ENCODE peak calls at places on chromosomes 13 and 19, in seven cellular contexts. One of them, this sample, is unnamed. For H3K4me1, the result is how much of the 10 kb centered on the place peaks cover.

GRCh38 chr19:9498183-9498902 is at the start of gene ZNF560:
- DNase-seq in aorta: no peak
- DNase-seq in mesenchymal stem cell: no peak
- DNase-seq in thoracic aorta: no peak
- DNase-seq in CD4-positive, alpha-beta memory T cell: no peak
- DNase-seq in ovary: no peak
- DNase-seq in neural progenitor cell: no peak
- DNase-seq in this sample: no peak

GRCh38 chr13:54029226-54029625 is 1000.6 kb downstream of the OLFM4 start:
- DNase-seq in aorta: no peak
- DNase-seq in mesenchymal stem cell: peak
- DNase-seq in thoracic aorta: no peak
- DNase-seq in CD4-positive, alpha-beta memory T cell: no peak
- DNase-seq in ovary: no peak
- DNase-seq in neural progenitor cell: no peak
- DNase-seq in this sample: no peak

GRCh38 chr19:58385313-58386165 is 1.5 kb upstream of the RPS5 start:
- DNase-seq in aorta: no peak
- DNase-seq in mesenchymal stem cell: no peak
- DNase-seq in thoracic aorta: no peak
- DNase-seq in CD4-positive, alpha-beta memory T cell: no peak
- DNase-seq in ovary: no peak
- DNase-seq in neural progenitor cell: no peak
- DNase-seq in this sample: no peak

GRCh38 chr13:113022391-113023216 is 53.6 kb downstream of the MCF2L start:
- DNase-seq in aorta: peak
- DNase-seq in mesenchymal stem cell: peak
- DNase-seq in thoracic aorta: no peak
- DNase-seq in CD4-positive, alpha-beta memory T cell: no peak
- DNase-seq in ovary: no peak
- DNase-seq in neural progenitor cell: peak
- DNase-seq in this sample: no peak

GRCh38 chr19:9641810-9642209 is 20.8 kb upstream of the ZNF561 start:
- DNase-seq in aorta: no peak
- DNase-seq in mesenchymal stem cell: no peak
- DNase-seq in thoracic aorta: no peak
- DNase-seq in CD4-positive, alpha-beta memory T cell: no peak
- DNase-seq in ovary: no peak
- DNase-seq in neural progenitor cell: no peak
- DNase-seq in this sample: no peak

GRCh38 chr13:113297370-113297871 is 382 bp downstream of the LAMP1 start:
- DNase-seq in aorta: peak
- DNase-seq in mesenchymal stem cell: peak
- DNase-seq in thoracic aorta: no peak
- DNase-seq in CD4-positive, alpha-beta memory T cell: peak
- DNase-seq in ovary: no peak
- DNase-seq in neural progenitor cell: no peak
- DNase-seq in this sample: peak

GRCh38 chr19:35775298-35776101 is at the start of gene ARHGAP33:
- DNase-seq in aorta: peak
- DNase-seq in mesenchymal stem cell: peak
- DNase-seq in thoracic aorta: peak
- DNase-seq in CD4-positive, alpha-beta memory T cell: peak
- DNase-seq in ovary: peak
- DNase-seq in neural progenitor cell: peak
- DNase-seq in this sample: peak

GRCh38 chr19:12750851-12751250 is 740 bp upstream of the BEST2 start:
- DNase-seq in aorta: no peak
- DNase-seq in mesenchymal stem cell: no peak
- DNase-seq in thoracic aorta: no peak
- DNase-seq in CD4-positive, alpha-beta memory T cell: no peak
- DNase-seq in ovary: no peak
- DNase-seq in neural progenitor cell: no peak
- DNase-seq in this sample: no peak

GRCh38 chr13:106680796-106681482 is 113.0 kb upstream of the ARGLU1 start:
- DNase-seq in aorta: no peak
- DNase-seq in mesenchymal stem cell: no peak
- DNase-seq in thoracic aorta: no peak
- DNase-seq in CD4-positive, alpha-beta memory T cell: no peak
- DNase-seq in ovary: no peak
- DNase-seq in neural progenitor cell: peak
- DNase-seq in this sample: no peak

GRCh38 chr19:7962644-7963268 is 19.3 kb upstream of the TIMM44 start:
- DNase-seq in aorta: no peak
- DNase-seq in mesenchymal stem cell: no peak
- DNase-seq in thoracic aorta: no peak
- DNase-seq in CD4-positive, alpha-beta memory T cell: no peak
- DNase-seq in ovary: no peak
- DNase-seq in neural progenitor cell: no peak
- DNase-seq in this sample: no peak

GRCh38 chr13:93724187-93724586 is 497.6 kb downstream of the GPC6 start:
- DNase-seq in aorta: no peak
- DNase-seq in mesenchymal stem cell: no peak
- DNase-seq in thoracic aorta: no peak
- DNase-seq in CD4-positive, alpha-beta memory T cell: no peak
- DNase-seq in ovary: no peak
- DNase-seq in neural progenitor cell: no peak
- DNase-seq in this sample: no peak

GRCh38 chr19:41861098-41861768 is 1.2 kb downstream of the RPS19 start:
- DNase-seq in aorta: no peak
- DNase-seq in mesenchymal stem cell: no peak
- DNase-seq in thoracic aorta: no peak
- DNase-seq in CD4-positive, alpha-beta memory T cell: no peak
- DNase-seq in ovary: no peak
- DNase-seq in neural progenitor cell: no peak
- DNase-seq in this sample: no peak
- H3K4me1 ChIP-seq in aorta: under half
- H3K4me1 ChIP-seq in mesenchymal stem cell: under half
- H3K4me1 ChIP-seq in thoracic aorta: under half
- H3K4me1 ChIP-seq in CD4-positive, alpha-beta memory T cell: half or more
- H3K4me1 ChIP-seq in ovary: under half
- H3K4me1 ChIP-seq in neural progenitor cell: under half
- H3K4me1 ChIP-seq in this sample: half or more

GRCh38 chr13:28338742-28339141 is 156.2 kb downstream of the FLT1 start:
- DNase-seq in aorta: no peak
- DNase-seq in mesenchymal stem cell: no peak
- DNase-seq in thoracic aorta: no peak
- DNase-seq in CD4-positive, alpha-beta memory T cell: no peak
- DNase-seq in ovary: no peak
- DNase-seq in neural progenitor cell: no peak
- DNase-seq in this sample: no peak

GRCh38 chr13:28338202-28338601 is 156.7 kb downstream of the FLT1 start:
- DNase-seq in aorta: no peak
- DNase-seq in mesenchymal stem cell: peak
- DNase-seq in thoracic aorta: no peak
- DNase-seq in CD4-positive, alpha-beta memory T cell: no peak
- DNase-seq in ovary: no peak
- DNase-seq in neural progenitor cell: no peak
- DNase-seq in this sample: no peak

GRCh38 chr13:28337196-28338045 is 157.5 kb downstream of the FLT1 start:
- DNase-seq in aorta: no peak
- DNase-seq in mesenchymal stem cell: peak
- DNase-seq in thoracic aorta: no peak
- DNase-seq in CD4-positive, alpha-beta memory T cell: no peak
- DNase-seq in ovary: no peak
- DNase-seq in neural progenitor cell: no peak
- DNase-seq in this sample: no peak

GRCh38 chr13:28333204-28333900 is 161.6 kb downstream of the FLT1 start:
- DNase-seq in aorta: no peak
- DNase-seq in mesenchymal stem cell: no peak
- DNase-seq in thoracic aorta: no peak
- DNase-seq in CD4-positive, alpha-beta memory T cell: no peak
- DNase-seq in ovary: no peak
- DNase-seq in neural progenitor cell: no peak
- DNase-seq in this sample: no peak

GRCh38 chr13:28336193-28336657 is 158.7 kb downstream of the FLT1 start:
- DNase-seq in aorta: no peak
- DNase-seq in mesenchymal stem cell: no peak
- DNase-seq in thoracic aorta: no peak
- DNase-seq in CD4-positive, alpha-beta memory T cell: no peak
- DNase-seq in ovary: no peak
- DNase-seq in neural progenitor cell: no peak
- DNase-seq in this sample: no peak
- H3K27ac ChIP-seq in aorta: no peak
- H3K27ac ChIP-seq in mesenchymal stem cell: no peak
- H3K27ac ChIP-seq in thoracic aorta: no peak
- H3K27ac ChIP-seq in CD4-positive, alpha-beta memory T cell: no peak
- H3K27ac ChIP-seq in ovary: no peak
- H3K27ac ChIP-seq in neural progenitor cell: no peak
- H3K27ac ChIP-seq in this sample: no peak

DNA sequence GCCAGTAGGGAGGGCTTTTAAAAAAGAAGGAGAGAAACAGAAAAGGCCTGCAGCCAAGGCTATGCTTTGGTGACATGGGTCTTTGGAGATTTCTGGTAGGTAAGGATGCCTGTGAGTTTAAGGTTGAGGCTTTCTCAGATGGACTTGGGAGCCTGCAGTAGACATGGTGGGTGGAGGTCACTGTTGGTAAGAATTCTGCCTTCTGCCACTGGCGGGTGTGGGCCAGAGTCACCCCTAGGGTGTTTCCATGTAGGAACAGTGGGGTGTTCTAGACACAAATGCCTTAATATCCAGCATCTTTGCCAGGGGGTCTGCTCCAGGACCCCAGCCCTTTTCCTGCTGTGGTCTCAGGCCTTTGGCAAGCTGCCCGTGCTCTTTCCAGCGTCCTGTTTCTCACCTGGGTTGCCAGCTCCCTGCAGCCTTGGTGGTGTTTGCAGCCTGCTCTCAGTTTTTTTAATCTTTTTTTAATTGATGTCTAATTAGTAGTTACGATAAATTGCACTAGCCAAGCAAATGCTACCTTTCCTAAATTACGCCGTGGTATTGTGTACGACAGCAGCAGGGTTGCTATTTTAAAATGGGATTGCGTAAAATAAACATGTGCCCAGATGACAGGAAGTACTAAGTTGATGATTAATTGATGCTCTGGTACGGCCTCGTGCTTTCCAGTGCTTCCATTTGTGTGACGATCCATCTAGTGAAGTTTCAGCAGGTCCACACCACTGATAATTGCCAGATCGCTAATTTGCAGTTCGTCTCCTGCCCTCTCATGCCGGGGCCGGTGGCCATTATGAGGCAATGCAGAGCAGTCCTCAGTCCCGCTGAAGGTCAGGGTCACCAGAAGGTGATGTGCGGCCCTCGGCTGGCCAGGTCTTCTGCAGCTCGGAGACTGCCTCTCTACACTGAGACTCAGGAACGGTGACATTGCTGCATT is 35.3 kb upstream of the NPAS1 start:
- DNase-seq in aorta: peak
- DNase-seq in mesenchymal stem cell: peak
- DNase-seq in thoracic aorta: no peak
- DNase-seq in CD4-positive, alpha-beta memory T cell: no peak
- DNase-seq in ovary: no peak
- DNase-seq in neural progenitor cell: no peak
- DNase-seq in this sample: no peak
- H3K4me1 ChIP-seq in aorta: under half
- H3K4me1 ChIP-seq in mesenchymal stem cell: under half
- H3K4me1 ChIP-seq in thoracic aorta: under half
- H3K4me1 ChIP-seq in CD4-positive, alpha-beta memory T cell: under half
- H3K4me1 ChIP-seq in ovary: under half
- H3K4me1 ChIP-seq in neural progenitor cell: under half
- H3K4me1 ChIP-seq in this sample: under half

GRCh38 chr13:46031581-46032263 is 20.8 kb downstream of the ZC3H13 start:
- DNase-seq in aorta: no peak
- DNase-seq in mesenchymal stem cell: no peak
- DNase-seq in thoracic aorta: no peak
- DNase-seq in CD4-positive, alpha-beta memory T cell: no peak
- DNase-seq in ovary: no peak
- DNase-seq in neural progenitor cell: no peak
- DNase-seq in this sample: no peak
- H3K27ac ChIP-seq in aorta: no peak
- H3K27ac ChIP-seq in mesenchymal stem cell: no peak
- H3K27ac ChIP-seq in thoracic aorta: no peak
- H3K27ac ChIP-seq in CD4-positive, alpha-beta memory T cell: no peak
- H3K27ac ChIP-seq in ovary: no peak
- H3K27ac ChIP-seq in neural progenitor cell: no peak
- H3K27ac ChIP-seq in this sample: no peak

GRCh38 chr19:3252650-3253049 is 28.2 kb downstream of the CELF5 start:
- DNase-seq in aorta: no peak
- DNase-seq in mesenchymal stem cell: no peak
- DNase-seq in thoracic aorta: no peak
- DNase-seq in CD4-positive, alpha-beta memory T cell: no peak
- DNase-seq in ovary: no peak
- DNase-seq in neural progenitor cell: no peak
- DNase-seq in this sample: no peak

GRCh38 chr19:3253270-3253669 is 28.8 kb downstream of the CELF5 start:
- DNase-seq in aorta: no peak
- DNase-seq in mesenchymal stem cell: no peak
- DNase-seq in thoracic aorta: no peak
- DNase-seq in CD4-positive, alpha-beta memory T cell: no peak
- DNase-seq in ovary: no peak
- DNase-seq in neural progenitor cell: no peak
- DNase-seq in this sample: no peak

GRCh38 chr19:3254520-3254919 is 30.1 kb downstream of the CELF5 start:
- DNase-seq in aorta: no peak
- DNase-seq in mesenchymal stem cell: no peak
- DNase-seq in thoracic aorta: no peak
- DNase-seq in CD4-positive, alpha-beta memory T cell: no peak
- DNase-seq in ovary: no peak
- DNase-seq in neural progenitor cell: no peak
- DNase-seq in this sample: no peak

GRCh38 chr19:3262362-3262761 is 37.9 kb downstream of the CELF5 start:
- DNase-seq in aorta: no peak
- DNase-seq in mesenchymal stem cell: no peak
- DNase-seq in thoracic aorta: no peak
- DNase-seq in CD4-positive, alpha-beta memory T cell: no peak
- DNase-seq in ovary: no peak
- DNase-seq in neural progenitor cell: no peak
- DNase-seq in this sample: no peak

DNA sequence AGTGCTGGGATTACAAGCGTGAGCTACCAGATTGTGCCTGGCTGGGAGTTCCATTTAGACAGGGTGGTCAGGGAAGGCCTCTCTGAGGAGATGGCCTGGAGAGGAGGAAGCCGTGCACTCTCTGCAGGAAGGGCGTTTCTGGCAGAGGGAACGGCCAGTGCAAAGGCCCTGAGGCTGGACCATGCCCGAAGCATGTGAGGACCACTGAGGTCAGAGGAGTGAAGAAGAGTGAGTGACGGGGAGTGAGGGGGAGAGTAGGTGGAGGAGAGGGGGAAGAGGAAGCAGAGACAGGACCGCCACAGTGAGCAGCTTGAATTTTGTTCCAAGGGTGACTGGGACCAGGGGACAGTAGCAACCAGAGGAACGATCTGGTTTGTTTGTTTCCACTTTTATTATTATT is 32.6 kb downstream of the CELF5 start:
- DNase-seq in aorta: no peak
- DNase-seq in mesenchymal stem cell: no peak
- DNase-seq in thoracic aorta: no peak
- DNase-seq in CD4-positive, alpha-beta memory T cell: no peak
- DNase-seq in ovary: no peak
- DNase-seq in neural progenitor cell: no peak
- DNase-seq in this sample: no peak
- H3K4me1 ChIP-seq in aorta: under half
- H3K4me1 ChIP-seq in mesenchymal stem cell: under half
- H3K4me1 ChIP-seq in thoracic aorta: under half
- H3K4me1 ChIP-seq in CD4-positive, alpha-beta memory T cell: under half
- H3K4me1 ChIP-seq in ovary: under half
- H3K4me1 ChIP-seq in neural progenitor cell: under half
- H3K4me1 ChIP-seq in this sample: under half

DNA sequence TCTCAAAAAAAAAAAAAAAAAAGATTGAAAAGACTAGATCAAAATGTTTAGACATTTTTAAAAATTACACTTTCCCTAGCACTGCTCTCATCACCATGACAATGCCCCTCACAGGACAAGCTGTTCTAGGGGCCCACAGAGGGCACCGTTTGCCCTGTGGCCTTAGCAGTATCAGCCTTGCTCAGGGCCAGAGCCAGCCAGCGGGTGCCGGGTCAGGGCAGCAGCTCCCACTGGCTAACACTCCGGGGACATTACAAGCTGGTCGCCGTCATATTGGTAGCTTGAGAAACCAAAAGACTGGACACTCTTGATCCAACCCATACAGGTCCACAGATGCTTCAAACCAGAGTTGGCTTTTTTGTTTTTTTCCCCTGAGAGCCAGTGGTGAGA is 18.0 kb downstream of the CAPN12 start:
- DNase-seq in aorta: no peak
- DNase-seq in mesenchymal stem cell: no peak
- DNase-seq in thoracic aorta: no peak
- DNase-seq in CD4-positive, alpha-beta memory T cell: no peak
- DNase-seq in ovary: no peak
- DNase-seq in neural progenitor cell: no peak
- DNase-seq in this sample: no peak
- H3K27ac ChIP-seq in aorta: peak
- H3K27ac ChIP-seq in mesenchymal stem cell: peak
- H3K27ac ChIP-seq in thoracic aorta: peak
- H3K27ac ChIP-seq in CD4-positive, alpha-beta memory T cell: no peak
- H3K27ac ChIP-seq in ovary: no peak
- H3K27ac ChIP-seq in neural progenitor cell: no peak
- H3K27ac ChIP-seq in this sample: no peak